ENCODE peak calls at places on chromosomes 7 and 10, in seven cellular contexts. T is RWPE1, Z is pancreas, C is neural crest cell, N is coronary artery, S is GM06990, X is cardiac fibroblast. D is an unnamed sample.

GRCh38 chr10:47354162-47354561 is 6.0 kb downstream of the RBP3 start:
- DNase-seq in Z (no peak), C (no peak), X (peak), N (no peak), S (no peak), T (peak), D (no peak)

GRCh38 chr7:74380720-74381119 is 73.0 kb upstream of the GTF2IRD1 start:
- DNase-seq in Z (no peak), N (no peak), T (no peak), S (no peak), C (no peak), X (peak), D (no peak)

GRCh38 chr10:48258083-48258482 is 16.4 kb downstream of the FRMPD2 start:
- DNase-seq in N (no peak), S (no peak), X (no peak), Z (no peak), T (no peak), C (no peak), D (no peak)

GRCh38 chr10:11009471-11010308 is 8.0 kb upstream of the CELF2 start:
- DNase-seq in Z (no peak), T (peak), S (no peak), X (peak), C (no peak), N (no peak), D (no peak)

GRCh38 chr7:151080522-151081169 is at the start of gene FASTK:
- DNase-seq in C (peak), X (peak), Z (peak), T (peak), S (peak), N (peak), D (peak)

GRCh38 chr10:34941471-34942357 is 126.6 kb upstream of the PARD3 start:
- DNase-seq in X (peak), N (no peak), C (no peak), Z (no peak), S (peak), T (peak), D (no peak)

GRCh38 chr10:115662424-115662823 is 569.3 kb downstream of the ATRNL1 start:
- DNase-seq in X (no peak), S (no peak), Z (no peak), N (no peak), C (no peak), T (no peak), D (no peak)

GRCh38 chr7:94511763-94512162 is 2.2 kb downstream of the CASD1 start:
- DNase-seq in T (peak), N (no peak), C (no peak), Z (no peak), X (no peak), S (no peak), D (no peak)

GRCh38 chr10:11819027-11819426 is 4.1 kb upstream of the PROSER2 start:
- DNase-seq in N (no peak), X (no peak), Z (no peak), T (no peak), S (no peak), C (no peak), D (no peak)

GRCh38 chr7:45573636-45574470 is at the start of gene ADCY1:
- DNase-seq in S (peak), X (no peak), N (peak), C (peak), T (peak), Z (peak), D (peak)

GRCh38 chr7:3805151-3805550 is 504.1 kb downstream of the SDK1 start:
- DNase-seq in Z (no peak), X (peak), N (no peak), T (peak), C (no peak), S (no peak), D (no peak)

GRCh38 chr10:97785231-97785630 is 13.4 kb upstream of the SFRP5 start:
- DNase-seq in T (no peak), Z (no peak), C (no peak), N (no peak), X (no peak), S (no peak), D (no peak)

GRCh38 chr7:111470898-111471297 is 91.4 kb downstream of the IMMP2L start:
- DNase-seq in X (no peak), Z (no peak), T (no peak), N (no peak), S (no peak), C (no peak), D (no peak)

GRCh38 chr10:90306187-90306586 is 551.7 kb downstream of the HTR7 start:
- DNase-seq in T (no peak), Z (no peak), S (no peak), C (no peak), X (peak), N (no peak), D (no peak)

GRCh38 chr10:110409926-110410325 is 87.8 kb upstream of the DUSP5 start:
- DNase-seq in Z (no peak), C (no peak), N (no peak), S (peak), T (no peak), X (no peak), D (peak)

GRCh38 chr7:19392246-19392645 is 247.0 kb upstream of the FERD3L start:
- DNase-seq in S (no peak), N (no peak), T (peak), Z (no peak), C (no peak), X (peak), D (no peak)

GRCh38 chr7:82335927-82336326 is 107.7 kb downstream of the CACNA2D1 start:
- DNase-seq in N (no peak), C (no peak), S (no peak), T (no peak), X (no peak), Z (no peak), D (no peak)

GRCh38 chr7:17041324-17041723 is 159.5 kb upstream of the AGR3 start:
- DNase-seq in T (peak), S (no peak), C (no peak), Z (no peak), N (no peak), X (peak), D (no peak)

GRCh38 chr10:43114743-43115611 is 23.3 kb upstream of the CSGALNACT2 start:
- DNase-seq in S (no peak), C (no peak), X (peak), N (no peak), Z (no peak), T (no peak), D (no peak)

GRCh38 chr10:23364378-23364777 is 19.8 kb upstream of the C10orf67 start:
- DNase-seq in S (no peak), X (no peak), T (no peak), C (no peak), N (no peak), Z (no peak), D (no peak)

GRCh38 chr10:92594194-92594593 is 1.3 kb downstream of the KIF11 start:
- DNase-seq in T (no peak), Z (no peak), N (no peak), X (peak), S (no peak), C (no peak), D (no peak)

GRCh38 chr10:99983280-99983988 is 26.3 kb downstream of the DNMBP start:
- DNase-seq in X (peak), N (no peak), T (no peak), S (peak), Z (no peak), C (no peak), D (no peak)

GRCh38 chr10:98242823-98243222 is 25.2 kb downstream of the LOXL4 start:
- DNase-seq in T (no peak), X (peak), C (no peak), Z (no peak), S (no peak), N (no peak), D (no peak)

GRCh38 chr10:75889051-75889450 is 457.6 kb downstream of the LRMDA start:
- DNase-seq in T (no peak), S (no peak), N (no peak), C (no peak), Z (no peak), X (no peak), D (no peak)

GRCh38 chr10:120788756-120789155 is 62.4 kb upstream of the WDR11 start:
- DNase-seq in Z (no peak), C (no peak), T (no peak), S (no peak), N (no peak), X (no peak), D (no peak)

GRCh38 chr7:130154501-130155317 is 50.5 kb downstream of the TMEM209 start:
- DNase-seq in C (no peak), Z (peak), T (no peak), N (no peak), X (no peak), S (no peak), D (no peak)

GRCh38 chr10:22379059-22379458 is 33.8 kb downstream of the SPAG6 start:
- DNase-seq in C (no peak), T (no peak), S (peak), X (no peak), N (no peak), Z (no peak), D (peak)

GRCh38 chr7:117810642-117811512 is 62.4 kb downstream of the CTTNBP2 start:
- DNase-seq in S (no peak), X (peak), Z (no peak), C (no peak), T (no peak), N (no peak), D (no peak)

GRCh38 chr10:80599424-80599847 is 61.7 kb downstream of the SH2D4B start:
- DNase-seq in X (peak), S (peak), N (peak), Z (no peak), T (peak), C (peak), D (peak)

GRCh38 chr10:117345143-117345542 is 30.1 kb downstream of the PDZD8 start:
- DNase-seq in X (no peak), T (no peak), N (no peak), C (no peak), S (no peak), Z (no peak), D (no peak)

GRCh38 chr7:150954201-150954985 is 23.7 kb downstream of the KCNH2 start:
- DNase-seq in Z (peak), C (no peak), N (no peak), X (no peak), S (no peak), T (no peak), D (no peak)

GRCh38 chr7:2313450-2314208 is 612 bp downstream of the SNX8 start:
- DNase-seq in N (peak), Z (no peak), T (no peak), C (no peak), S (peak), X (peak), D (peak)

GRCh38 chr10:2985729-2986232 is 81.6 kb upstream of the PFKP start:
- DNase-seq in C (no peak), T (peak), N (no peak), S (no peak), Z (no peak), X (peak), D (no peak)

GRCh38 chr7:149245744-149246143 is 6.3 kb downstream of the ZNF212 start:
- DNase-seq in C (no peak), X (no peak), S (no peak), Z (no peak), N (no peak), T (no peak), D (no peak)

GRCh38 chr10:77608281-77608680 is 29.3 kb downstream of the KCNMA1 start:
- DNase-seq in C (no peak), S (no peak), N (no peak), T (no peak), Z (no peak), X (no peak), D (no peak)

GRCh38 chr7:1847260-1848001 is 177.4 kb downstream of the ELFN1 start:
- DNase-seq in S (no peak), C (no peak), X (no peak), N (no peak), Z (peak), T (no peak), D (no peak)

GRCh38 chr7:127798023-127798422 is 146.0 kb downstream of the SND1 start:
- DNase-seq in C (no peak), Z (no peak), N (no peak), S (no peak), T (no peak), X (peak), D (no peak)

GRCh38 chr10:4708123-4708759 is 117.8 kb upstream of the AKR1E2 start:
- DNase-seq in S (no peak), N (no peak), X (no peak), T (no peak), Z (no peak), C (no peak), D (no peak)

DNA sequence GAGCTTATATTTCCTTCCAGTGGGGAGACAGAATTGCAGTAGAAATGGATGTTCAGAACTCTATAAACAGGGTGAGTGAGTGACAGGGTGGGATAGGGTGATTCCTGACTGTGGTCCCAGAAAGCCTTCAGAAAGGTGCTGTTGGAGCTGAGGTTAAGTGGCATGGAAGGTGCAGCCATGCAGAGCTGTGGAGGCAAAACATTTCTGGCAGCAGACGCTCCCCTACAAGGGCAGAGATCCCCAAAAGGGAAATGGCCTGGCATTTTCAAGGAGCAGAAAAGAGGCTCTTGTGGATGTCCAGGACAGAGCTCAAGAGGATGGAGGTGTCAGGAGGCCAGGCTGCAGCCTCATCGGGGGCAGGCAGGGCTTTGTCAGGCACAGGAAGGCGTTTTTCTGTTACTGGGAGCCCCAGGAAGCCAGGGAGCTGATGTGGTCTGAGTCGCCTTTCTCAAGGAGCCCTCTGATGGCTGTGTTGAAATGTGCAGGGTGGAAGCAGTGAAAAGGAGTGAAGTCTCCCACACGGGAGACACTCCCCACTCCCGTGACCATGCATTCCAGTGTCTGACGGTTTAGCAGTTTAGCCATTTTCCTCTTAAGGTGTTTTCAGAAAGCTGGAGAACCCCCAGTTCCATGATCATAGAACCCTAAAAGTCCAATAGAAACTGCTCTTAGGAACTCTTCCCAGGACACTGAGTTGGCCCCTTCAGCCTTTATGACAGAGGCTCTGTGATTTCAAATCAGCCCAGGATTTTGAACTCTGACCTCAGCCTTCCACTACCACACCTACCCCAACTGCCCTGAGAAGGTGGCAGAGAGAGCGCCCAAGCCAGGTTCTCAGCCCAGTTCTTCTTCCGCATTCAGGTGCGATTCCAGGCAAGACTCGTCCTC is 96.2 kb downstream of the C10orf105 start:
- DNase-seq in N (no peak), C (peak), X (peak), S (no peak), Z (no peak), T (peak), D (peak)
- TF ChIP-seq CTCF in N (no peak), C (peak), X (peak), S (no peak), Z (no peak), T (no peak), D (peak)

GRCh38 chr10:18666810-18667209 is 7.6 kb downstream of the ARL5B start:
- DNase-seq in N (no peak), C (no peak), S (no peak), T (peak), X (peak), Z (no peak), D (no peak)
- TF ChIP-seq CTCF in N (no peak), C (no peak), S (no peak), T (no peak), X (no peak), Z (no peak), D (no peak)

DNA sequence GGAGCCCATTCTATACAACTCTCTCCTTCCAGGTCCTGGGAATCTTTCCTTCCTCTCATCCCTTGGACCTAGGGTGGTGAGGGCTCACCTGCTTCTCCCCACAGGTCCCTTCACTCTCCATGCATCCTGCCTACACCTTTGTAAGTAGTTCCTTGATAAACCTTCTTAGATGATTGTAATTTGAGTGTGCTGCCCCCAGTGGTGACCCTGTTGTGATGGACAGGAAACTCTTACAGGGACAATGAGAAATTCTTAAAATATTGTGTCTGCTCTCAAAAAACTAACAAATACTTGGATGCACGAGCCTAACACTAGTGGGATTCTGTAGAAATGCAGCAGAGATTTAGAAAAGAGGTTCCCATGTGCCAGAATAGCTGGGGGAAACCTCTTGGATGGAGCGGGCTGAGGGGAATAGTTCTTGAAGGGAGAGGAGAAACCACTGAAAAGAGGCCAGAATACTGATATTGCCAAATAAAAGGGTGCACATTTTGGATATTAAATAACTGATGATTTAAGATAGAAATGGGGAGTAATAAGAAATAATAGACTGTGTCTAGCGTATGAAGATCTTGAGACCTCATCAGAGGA is 6.7 kb upstream of the PAXIP1 start:
- DNase-seq in S (no peak), X (peak), T (no peak), Z (no peak), C (no peak), N (no peak), D (peak)
- TF ChIP-seq CTCF in S (peak), X (peak), T (peak), Z (peak), C (peak), N (no peak), D (peak)

GRCh38 chr7:46680147-46680546 is 759.1 kb upstream of the IGFBP3 start:
- DNase-seq in Z (no peak), N (no peak), T (no peak), C (no peak), X (no peak), S (no peak), D (peak)

GRCh38 chr7:46681865-46682503 is 760.9 kb upstream of the IGFBP3 start:
- DNase-seq in C (no peak), S (no peak), X (no peak), N (no peak), T (no peak), Z (peak), D (no peak)

GRCh38 chr7:46682841-46683624 is 762.0 kb upstream of the IGFBP3 start:
- DNase-seq in X (peak), Z (no peak), N (no peak), T (no peak), C (no peak), S (no peak), D (no peak)

GRCh38 chr7:46687203-46687602 is 766.1 kb upstream of the IGFBP3 start:
- DNase-seq in T (no peak), S (no peak), X (no peak), Z (no peak), C (no peak), N (no peak), D (no peak)

DNA sequence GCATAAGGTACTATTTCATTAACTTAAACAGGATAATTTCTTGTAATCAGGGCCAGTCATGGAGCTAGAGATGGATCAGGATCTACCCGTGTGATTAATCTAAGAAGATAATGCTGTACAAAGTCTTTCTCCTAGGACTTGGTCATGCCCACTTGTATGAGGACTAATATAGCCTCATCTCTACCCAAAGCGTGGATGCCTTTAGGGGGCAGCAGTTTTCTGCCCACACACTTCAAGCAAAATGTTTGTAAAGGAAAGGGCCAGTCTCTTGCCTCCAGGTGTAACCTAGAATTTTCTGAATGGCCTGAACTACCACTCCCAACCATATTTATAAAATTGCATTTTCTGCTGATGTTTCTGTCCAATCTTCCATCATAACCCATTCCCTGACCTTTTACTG is 764.0 kb upstream of the IGFBP3 start:
- DNase-seq in T (no peak), X (peak), Z (no peak), S (no peak), N (no peak), C (no peak), D (no peak)
- TF ChIP-seq CTCF in T (no peak), X (peak), Z (no peak), S (peak), N (no peak), C (no peak), D (no peak)

GRCh38 chr10:81814842-81815241 is 60.2 kb upstream of the NRG3 start:
- DNase-seq in Z (no peak), T (no peak), S (no peak), X (peak), N (no peak), C (no peak), D (no peak)

GRCh38 chr10:81817611-81818160 is 57.3 kb upstream of the NRG3 start:
- DNase-seq in Z (no peak), X (no peak), C (no peak), S (no peak), N (no peak), T (no peak), D (no peak)

GRCh38 chr10:81820418-81820817 is 54.6 kb upstream of the NRG3 start:
- DNase-seq in S (no peak), X (peak), N (no peak), C (no peak), T (no peak), Z (no peak), D (no peak)
- TF ChIP-seq CTCF in S (no peak), X (peak), N (no peak), C (peak), T (peak), Z (no peak), D (peak)

GRCh38 chr7:115851291-115851690 is 179.3 kb downstream of the TFEC start:
- DNase-seq in T (no peak), X (peak), Z (no peak), N (no peak), C (no peak), S (no peak), D (no peak)
- TF ChIP-seq CTCF in T (no peak), X (peak), Z (no peak), N (no peak), C (peak), S (peak), D (peak)

DNA sequence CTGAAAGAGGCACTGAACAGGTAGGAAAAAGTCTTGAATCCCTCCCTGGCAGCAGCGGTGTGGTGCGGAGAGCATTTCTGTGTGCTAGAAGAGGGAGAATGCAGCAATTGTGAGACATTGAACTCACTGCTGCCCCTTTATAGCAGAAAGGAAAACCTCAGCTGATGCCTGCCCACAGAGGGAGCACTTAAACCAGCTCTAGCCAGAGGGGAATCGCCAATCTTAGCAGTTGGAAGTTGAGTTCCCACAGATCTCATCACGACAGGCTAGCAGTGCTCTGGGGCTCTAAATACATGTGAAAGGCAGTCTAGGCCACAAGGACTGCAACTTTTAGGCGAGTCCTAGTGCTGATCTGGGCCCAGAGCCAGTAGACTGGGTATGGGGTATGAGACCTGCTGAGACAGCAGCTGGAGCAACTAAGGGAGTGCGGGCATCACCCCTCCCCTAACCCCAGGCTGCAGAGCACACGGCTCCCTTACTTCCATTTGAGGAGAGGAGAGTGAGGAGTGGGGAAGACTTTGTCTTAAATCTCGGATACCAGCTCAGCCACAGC is 25.2 kb upstream of the PRR15 start:
- DNase-seq in S (no peak), C (no peak), Z (no peak), T (no peak), X (no peak), N (no peak), D (no peak)
- TF ChIP-seq CTCF in S (no peak), C (no peak), Z (no peak), T (no peak), X (no peak), N (no peak), D (no peak)

D was measured in GM13977.